ENCODE peak calls at places on chromosomes 16 and 17, in four cellular contexts. One of them, this sample, is unnamed.

GRCh38 chr17:60769327-60769726 is 91.7 kb downstream of the BCAS3 start:
- DNase-seq in esophagus muscularis mucosa: no peak
- DNase-seq in thoracic aorta: no peak
- DNase-seq in upper lobe of right lung: no peak
- DNase-seq in this sample: no peak

GRCh38 chr16:48524348-48525200 is 85.4 kb downstream of the N4BP1 start:
- DNase-seq in esophagus muscularis mucosa: no peak
- DNase-seq in thoracic aorta: no peak
- DNase-seq in upper lobe of right lung: no peak
- DNase-seq in this sample: no peak

GRCh38 chr17:48505788-48506187 is 25.0 kb downstream of the HOXB1 start:
- DNase-seq in esophagus muscularis mucosa: no peak
- DNase-seq in thoracic aorta: no peak
- DNase-seq in upper lobe of right lung: no peak
- DNase-seq in this sample: no peak

GRCh38 chr17:47719411-47720152 is 13.5 kb upstream of the TBX21 start:
- DNase-seq in esophagus muscularis mucosa: no peak
- DNase-seq in thoracic aorta: no peak
- DNase-seq in upper lobe of right lung: no peak
- DNase-seq in this sample: no peak

GRCh38 chr17:27635275-27635823 is 4.4 kb downstream of the LGALS9 start:
- DNase-seq in esophagus muscularis mucosa: no peak
- DNase-seq in thoracic aorta: no peak
- DNase-seq in upper lobe of right lung: no peak
- DNase-seq in this sample: no peak

GRCh38 chr17:74513987-74514631 is 17.2 kb downstream of the CD300LB start:
- DNase-seq in esophagus muscularis mucosa: peak; percentile 90
- DNase-seq in thoracic aorta: no peak
- DNase-seq in upper lobe of right lung: no peak
- DNase-seq in this sample: no peak

GRCh38 chr17:49596613-49597244 is 21.1 kb downstream of the NXPH3 start:
- DNase-seq in esophagus muscularis mucosa: no peak
- DNase-seq in thoracic aorta: no peak
- DNase-seq in upper lobe of right lung: no peak
- DNase-seq in this sample: no peak

GRCh38 chr16:31331141-31331764 is 23.7 kb upstream of the ITGAX start:
- DNase-seq in esophagus muscularis mucosa: peak; percentile 64
- DNase-seq in thoracic aorta: no peak
- DNase-seq in upper lobe of right lung: no peak
- DNase-seq in this sample: no peak

GRCh38 chr16:85498607-85499006 is 114.5 kb upstream of the GSE1 start:
- DNase-seq in esophagus muscularis mucosa: no peak
- DNase-seq in thoracic aorta: no peak
- DNase-seq in upper lobe of right lung: no peak
- DNase-seq in this sample: no peak

GRCh38 chr16:185213-185612 is 5.0 kb downstream of the HBQ1 start:
- DNase-seq in esophagus muscularis mucosa: no peak
- DNase-seq in thoracic aorta: no peak
- DNase-seq in upper lobe of right lung: no peak
- DNase-seq in this sample: no peak

GRCh38 chr16:84842516-84843148 is 22.8 kb downstream of the CRISPLD2 start:
- DNase-seq in esophagus muscularis mucosa: no peak
- DNase-seq in thoracic aorta: no peak
- DNase-seq in upper lobe of right lung: no peak
- DNase-seq in this sample: no peak

GRCh38 chr16:1048442-1049112 is 24.0 kb upstream of the SSTR5 start:
- DNase-seq in esophagus muscularis mucosa: no peak
- DNase-seq in thoracic aorta: no peak
- DNase-seq in upper lobe of right lung: no peak
- DNase-seq in this sample: no peak

GRCh38 chr16:50389900-50390896 is 21.4 kb upstream of the BRD7 start:
- DNase-seq in esophagus muscularis mucosa: no peak
- DNase-seq in thoracic aorta: no peak
- DNase-seq in upper lobe of right lung: no peak
- DNase-seq in this sample: no peak

GRCh38 chr17:41492771-41493170 is 3.1 kb upstream of the KRT36 start:
- DNase-seq in esophagus muscularis mucosa: no peak
- DNase-seq in thoracic aorta: no peak
- DNase-seq in upper lobe of right lung: peak; percentile 53
- DNase-seq in this sample: no peak

GRCh38 chr17:80494547-80494946 is 18.1 kb upstream of the NPTX1 start:
- DNase-seq in esophagus muscularis mucosa: no peak
- DNase-seq in thoracic aorta: no peak
- DNase-seq in upper lobe of right lung: no peak
- DNase-seq in this sample: no peak

GRCh38 chr16:75108792-75109731 is 7.5 kb downstream of the LDHD start:
- DNase-seq in esophagus muscularis mucosa: peak; percentile 94
- DNase-seq in thoracic aorta: peak; percentile 85
- DNase-seq in upper lobe of right lung: peak; percentile 95
- DNase-seq in this sample: peak; percentile 99

GRCh38 chr17:81295678-81296381 is 723 bp upstream of the SLC38A10 start:
- DNase-seq in esophagus muscularis mucosa: no peak
- DNase-seq in thoracic aorta: no peak
- DNase-seq in upper lobe of right lung: peak; percentile 81
- DNase-seq in this sample: peak; percentile 91

GRCh38 chr16:56667581-56668571 is at the start of gene MT1G:
- DNase-seq in esophagus muscularis mucosa: no peak
- DNase-seq in thoracic aorta: no peak
- DNase-seq in upper lobe of right lung: peak; percentile 74
- DNase-seq in this sample: no peak

GRCh38 chr16:70651524-70651923 is 5.2 kb downstream of the IL34 start:
- DNase-seq in esophagus muscularis mucosa: no peak
- DNase-seq in thoracic aorta: no peak
- DNase-seq in upper lobe of right lung: peak; percentile 18
- DNase-seq in this sample: no peak

GRCh38 chr17:27240086-27240801 is 53.7 kb upstream of the WSB1 start:
- DNase-seq in esophagus muscularis mucosa: peak; percentile 90
- DNase-seq in thoracic aorta: no peak
- DNase-seq in upper lobe of right lung: no peak
- DNase-seq in this sample: no peak

GRCh38 chr17:76866774-76867577 is 1.2 kb upstream of the MGAT5B start:
- DNase-seq in esophagus muscularis mucosa: no peak
- DNase-seq in thoracic aorta: no peak
- DNase-seq in upper lobe of right lung: no peak
- DNase-seq in this sample: no peak

GRCh38 chr16:56191807-56192643 is 736 bp downstream of the GNAO1 start:
- DNase-seq in esophagus muscularis mucosa: no peak
- DNase-seq in thoracic aorta: no peak
- DNase-seq in upper lobe of right lung: no peak
- DNase-seq in this sample: no peak

GRCh38 chr16:75254359-75254837 is 3.0 kb upstream of the BCAR1 start:
- DNase-seq in esophagus muscularis mucosa: no peak
- DNase-seq in thoracic aorta: no peak
- DNase-seq in upper lobe of right lung: peak; percentile 70
- DNase-seq in this sample: peak; percentile 69

GRCh38 chr17:71625330-71625729 is 495.5 kb upstream of the SOX9 start:
- DNase-seq in esophagus muscularis mucosa: no peak
- DNase-seq in thoracic aorta: no peak
- DNase-seq in upper lobe of right lung: no peak
- DNase-seq in this sample: no peak

GRCh38 chr16:11004957-11005610 is 60.7 kb downstream of the CLEC16A start:
- DNase-seq in esophagus muscularis mucosa: no peak
- DNase-seq in thoracic aorta: no peak
- DNase-seq in upper lobe of right lung: no peak
- DNase-seq in this sample: no peak

GRCh38 chr17:50638572-50638850 is 3.8 kb downstream of the ABCC3 start:
- DNase-seq in esophagus muscularis mucosa: no peak
- DNase-seq in thoracic aorta: no peak
- DNase-seq in upper lobe of right lung: no peak
- DNase-seq in this sample: no peak

GRCh38 chr16:73066321-73066926 is 18.5 kb upstream of the ZFHX3 start:
- DNase-seq in esophagus muscularis mucosa: no peak
- DNase-seq in thoracic aorta: no peak
- DNase-seq in upper lobe of right lung: no peak
- DNase-seq in this sample: no peak

GRCh38 chr16:75322706-75323105 is 71.3 kb upstream of the BCAR1 start:
- DNase-seq in esophagus muscularis mucosa: no peak
- DNase-seq in thoracic aorta: no peak
- DNase-seq in upper lobe of right lung: no peak
- DNase-seq in this sample: no peak

GRCh38 chr17:52237151-52237550 is 78.6 kb upstream of the CA10 start:
- DNase-seq in esophagus muscularis mucosa: no peak
- DNase-seq in thoracic aorta: no peak
- DNase-seq in upper lobe of right lung: no peak
- DNase-seq in this sample: no peak

GRCh38 chr16:53888222-53888621 is 184.3 kb downstream of the FTO start:
- DNase-seq in esophagus muscularis mucosa: no peak
- DNase-seq in thoracic aorta: no peak
- DNase-seq in upper lobe of right lung: no peak
- DNase-seq in this sample: no peak

GRCh38 chr17:44928950-44929720 is 13.8 kb upstream of the GFAP start:
- DNase-seq in esophagus muscularis mucosa: no peak
- DNase-seq in thoracic aorta: no peak
- DNase-seq in upper lobe of right lung: peak; percentile 29
- DNase-seq in this sample: peak; percentile 52

GRCh38 chr16:22278841-22279240 is 18.4 kb upstream of the POLR3E start:
- DNase-seq in esophagus muscularis mucosa: no peak
- DNase-seq in thoracic aorta: no peak
- DNase-seq in upper lobe of right lung: no peak
- DNase-seq in this sample: no peak
- H3K36me3 ChIP-seq in esophagus muscularis mucosa: peaks cover 96% of the 10 kb centered on the region
- H3K36me3 ChIP-seq in thoracic aorta: peaks cover 63% of the 10 kb centered on the region
- H3K36me3 ChIP-seq in upper lobe of right lung: peaks cover 94% of the 10 kb centered on the region
- H3K36me3 ChIP-seq in this sample: peaks cover 51% of the 10 kb centered on the region

GRCh38 chr16:3311496-3311895 is 6.2 kb downstream of the ZNF75A start:
- DNase-seq in esophagus muscularis mucosa: no peak
- DNase-seq in thoracic aorta: no peak
- DNase-seq in upper lobe of right lung: no peak
- DNase-seq in this sample: no peak
- H3K9me3 ChIP-seq in esophagus muscularis mucosa: peaks cover 100% of the 10 kb centered on the region
- H3K9me3 ChIP-seq in thoracic aorta: peaks cover 97% of the 10 kb centered on the region
- H3K9me3 ChIP-seq in upper lobe of right lung: peaks cover 75% of the 10 kb centered on the region
- H3K9me3 ChIP-seq in this sample: peaks cover 30% of the 10 kb centered on the region

DNA sequence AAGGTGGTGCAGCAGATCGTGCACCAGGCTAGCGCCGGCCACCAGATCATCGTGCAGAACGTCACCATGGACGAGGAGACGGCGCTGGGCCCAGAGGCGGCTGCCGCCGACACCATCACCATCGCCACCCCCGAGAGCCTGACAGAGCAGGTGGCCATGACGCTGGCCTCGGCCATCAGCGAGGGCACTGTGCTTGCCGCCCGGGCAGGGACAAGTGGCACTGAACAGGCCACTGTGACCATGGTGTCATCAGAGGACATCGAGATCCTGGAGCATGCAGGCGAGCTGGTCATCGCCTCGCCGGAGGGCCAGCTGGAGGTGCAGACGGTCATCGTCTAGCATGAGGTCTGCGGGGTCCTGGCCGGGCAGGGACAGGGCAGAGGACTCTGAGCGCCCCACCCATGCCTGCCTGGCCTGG is 1.0 kb upstream of the DNASE1L2 start:
- DNase-seq in esophagus muscularis mucosa: no peak
- DNase-seq in thoracic aorta: no peak
- DNase-seq in upper lobe of right lung: no peak
- DNase-seq in this sample: no peak
- H3K36me3 ChIP-seq in esophagus muscularis mucosa: peaks cover 68% of the 10 kb centered on the region
- H3K36me3 ChIP-seq in thoracic aorta: peaks cover 51% of the 10 kb centered on the region
- H3K36me3 ChIP-seq in upper lobe of right lung: peaks cover 47% of the 10 kb centered on the region
- H3K36me3 ChIP-seq in this sample: peaks cover 12% of the 10 kb centered on the region

GRCh38 chr17:72946696-72947095 is 145.8 kb downstream of the SLC39A11 start:
- DNase-seq in esophagus muscularis mucosa: no peak
- DNase-seq in thoracic aorta: no peak
- DNase-seq in upper lobe of right lung: no peak
- DNase-seq in this sample: no peak
- H3K9me3 ChIP-seq in esophagus muscularis mucosa: no peaks in the 10 kb centered on the region
- H3K9me3 ChIP-seq in thoracic aorta: no peaks in the 10 kb centered on the region
- H3K9me3 ChIP-seq in upper lobe of right lung: no peaks in the 10 kb centered on the region
- H3K9me3 ChIP-seq in this sample: no peaks in the 10 kb centered on the region

GRCh38 chr17:16551878-16552636 is 16.9 kb downstream of the ZNF287 start:
- DNase-seq in esophagus muscularis mucosa: no peak
- DNase-seq in thoracic aorta: no peak
- DNase-seq in upper lobe of right lung: no peak
- DNase-seq in this sample: no peak

DNA sequence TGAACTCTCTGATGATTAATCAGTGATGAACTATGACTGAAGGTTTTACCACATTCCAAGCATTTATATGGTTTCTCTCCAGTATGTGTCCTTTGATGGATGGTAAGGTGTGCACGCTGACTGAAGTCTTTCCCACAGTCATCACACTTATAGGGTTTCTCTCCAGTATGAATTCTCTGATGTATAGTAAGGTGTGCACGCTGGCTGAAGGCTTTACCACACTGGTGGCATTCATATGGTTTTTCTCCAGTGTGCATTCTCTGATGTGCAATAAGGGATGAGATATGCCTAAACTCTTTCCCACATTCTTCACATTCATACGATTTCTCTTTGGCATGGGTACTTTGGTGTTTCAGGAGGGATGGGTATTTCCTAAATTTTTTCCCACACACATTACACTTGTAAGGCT is 16.4 kb downstream of the ZNF287 start:
- DNase-seq in esophagus muscularis mucosa: no peak
- DNase-seq in thoracic aorta: no peak
- DNase-seq in upper lobe of right lung: no peak
- DNase-seq in this sample: no peak
- H3K36me3 ChIP-seq in esophagus muscularis mucosa: peaks cover 56% of the 10 kb centered on the region
- H3K36me3 ChIP-seq in thoracic aorta: peaks cover 56% of the 10 kb centered on the region
- H3K36me3 ChIP-seq in upper lobe of right lung: peaks cover 6% of the 10 kb centered on the region
- H3K36me3 ChIP-seq in this sample: peaks cover 55% of the 10 kb centered on the region

GRCh38 chr16:35862242-35862641 is 2402.8 kb downstream of the TP53TG3F start:
- DNase-seq in esophagus muscularis mucosa: no peak
- DNase-seq in thoracic aorta: no peak
- DNase-seq in upper lobe of right lung: no peak
- DNase-seq in this sample: no peak
- H3K9me3 ChIP-seq in esophagus muscularis mucosa: peaks cover 4% of the 10 kb centered on the region
- H3K9me3 ChIP-seq in thoracic aorta: no peaks in the 10 kb centered on the region
- H3K9me3 ChIP-seq in upper lobe of right lung: no peaks in the 10 kb centered on the region
- H3K9me3 ChIP-seq in this sample: peaks cover 2% of the 10 kb centered on the region

DNA sequence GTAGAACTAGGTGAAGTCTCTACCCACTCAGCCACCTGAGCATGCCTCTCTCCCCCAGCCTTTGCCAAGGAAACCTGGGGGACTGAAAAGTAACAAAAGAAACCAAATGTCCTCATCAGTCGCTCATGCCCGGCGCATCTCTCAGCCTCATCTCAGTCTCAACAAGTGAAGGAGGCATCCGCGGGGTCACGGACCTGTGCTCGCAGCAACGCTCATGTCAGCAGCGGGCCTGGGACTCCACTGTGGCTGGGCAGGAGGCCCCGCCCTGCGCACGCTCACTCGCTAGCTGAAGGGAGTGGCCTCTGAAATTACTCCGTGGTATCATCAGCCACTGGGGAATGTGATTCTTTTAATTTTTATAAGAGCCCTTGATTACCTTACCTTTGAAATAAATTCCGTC is 31.3 kb downstream of the MAP1LC3B start:
- DNase-seq in esophagus muscularis mucosa: no peak
- DNase-seq in thoracic aorta: no peak
- DNase-seq in upper lobe of right lung: no peak
- DNase-seq in this sample: no peak
- H3K36me3 ChIP-seq in esophagus muscularis mucosa: peaks cover 77% of the 10 kb centered on the region
- H3K36me3 ChIP-seq in thoracic aorta: peaks cover 25% of the 10 kb centered on the region
- H3K36me3 ChIP-seq in upper lobe of right lung: peaks cover 57% of the 10 kb centered on the region
- H3K36me3 ChIP-seq in this sample: peaks cover 38% of the 10 kb centered on the region

GRCh38 chr16:34743115-34743514 is 1283.7 kb downstream of the TP53TG3F start:
- DNase-seq in esophagus muscularis mucosa: no peak
- DNase-seq in thoracic aorta: no peak
- DNase-seq in upper lobe of right lung: no peak
- DNase-seq in this sample: no peak
- H3K9me3 ChIP-seq in esophagus muscularis mucosa: peaks cover 76% of the 10 kb centered on the region
- H3K9me3 ChIP-seq in thoracic aorta: peaks cover 7% of the 10 kb centered on the region
- H3K9me3 ChIP-seq in upper lobe of right lung: peaks cover 38% of the 10 kb centered on the region
- H3K9me3 ChIP-seq in this sample: peaks cover 6% of the 10 kb centered on the region